ENCODE peak calls at places on chromosome 9, in six cellular contexts. Z, X, Y, C, F and N are unnamed samples. For H3K36me3 and H3K27me3, the result is how much of the 10 kb centered on the place peaks cover.

GRCh38 chr9:73806876-73807275 is 655.2 kb downstream of the ANXA1 start:
- DNase-seq in Y (no peak), C (no peak), X (no peak), F (no peak), Z (no peak), N (no peak)

GRCh38 chr9:98899399-98900056 is 44.2 kb upstream of the COL15A1 start:
- DNase-seq in C (no peak), Y (no peak), Z (peak), X (peak), F (no peak), N (no peak)

GRCh38 chr9:133147412-133148271 is 16.1 kb downstream of the GBGT1 start:
- DNase-seq in C (peak), Z (peak), Y (peak), F (peak), X (peak), N (peak)

GRCh38 chr9:74800226-74800625 is 87.5 kb downstream of the TRPM6 start:
- DNase-seq in F (no peak), Z (no peak), Y (no peak), C (no peak), X (no peak), N (no peak)

GRCh38 chr9:86242012-86242411 is 17.4 kb downstream of the C9orf153 start:
- DNase-seq in X (no peak), Z (no peak), Y (no peak), C (no peak), F (no peak), N (no peak)

GRCh38 chr9:77386187-77386586 is 208.9 kb downstream of the VPS13A start:
- DNase-seq in Y (no peak), F (no peak), C (no peak), Z (no peak), X (no peak), N (no peak)

GRCh38 chr9:122307925-122308324 is 43.2 kb downstream of the MRRF start:
- DNase-seq in C (no peak), X (no peak), Y (no peak), F (no peak), Z (no peak), N (no peak)

GRCh38 chr9:33787839-33788238 is 7.5 kb upstream of the PRSS3 start:
- DNase-seq in Z (no peak), Y (peak), X (no peak), F (no peak), C (no peak), N (no peak)

GRCh38 chr9:130042406-130042930 is 521 bp downstream of the FNBP1 start:
- DNase-seq in F (peak), Y (peak), X (no peak), Z (no peak), C (peak), N (peak)

GRCh38 chr9:128118971-128119665 is 8.4 kb downstream of the PTGES2 start:
- DNase-seq in X (no peak), Y (no peak), C (no peak), F (no peak), Z (no peak), N (peak)
- H3K36me3 ChIP-seq in X (under half), Y (half or more), C (under half), F (under half), Z (under half), N (under half)

GRCh38 chr9:68964765-68965164 is 49.1 kb downstream of the PRKACG start:
- DNase-seq in Y (no peak), Z (no peak), F (no peak), C (no peak), X (no peak), N (no peak)
- H3K27me3 ChIP-seq in Y (under half), Z (under half), F (under half), C (under half), X (under half), N (under half)

GRCh38 chr9:94805585-94805984 is 79.1 kb downstream of the AOPEP start:
- DNase-seq in X (peak), C (no peak), Z (peak), Y (no peak), F (no peak), N (no peak)
- H3K4me3 ChIP-seq in X (no peak), C (no peak), Z (no peak), Y (no peak), F (no peak), N (no peak)

GRCh38 chr9:134709512-134710270 is 68.1 kb downstream of the COL5A1 start:
- DNase-seq in Y (no peak), Z (no peak), C (no peak), X (no peak), F (no peak), N (peak)

GRCh38 chr9:134710912-134711311 is 69.3 kb downstream of the COL5A1 start:
- DNase-seq in C (no peak), Z (no peak), Y (no peak), X (no peak), F (no peak), N (no peak)

GRCh38 chr9:134708672-134709038 is 67.1 kb downstream of the COL5A1 start:
- DNase-seq in C (no peak), F (no peak), Z (no peak), Y (no peak), X (no peak), N (peak)

GRCh38 chr9:134712243-134712642 is 70.6 kb downstream of the COL5A1 start:
- DNase-seq in F (no peak), C (no peak), Y (no peak), X (no peak), Z (no peak), N (no peak)

GRCh38 chr9:134710271-134710540 is 68.6 kb downstream of the COL5A1 start:
- DNase-seq in F (no peak), Y (no peak), C (no peak), X (no peak), Z (no peak), N (no peak)
- H3K36me3 ChIP-seq in F (under half), Y (under half), C (under half), X (under half), Z (under half), N (under half)

DNA sequence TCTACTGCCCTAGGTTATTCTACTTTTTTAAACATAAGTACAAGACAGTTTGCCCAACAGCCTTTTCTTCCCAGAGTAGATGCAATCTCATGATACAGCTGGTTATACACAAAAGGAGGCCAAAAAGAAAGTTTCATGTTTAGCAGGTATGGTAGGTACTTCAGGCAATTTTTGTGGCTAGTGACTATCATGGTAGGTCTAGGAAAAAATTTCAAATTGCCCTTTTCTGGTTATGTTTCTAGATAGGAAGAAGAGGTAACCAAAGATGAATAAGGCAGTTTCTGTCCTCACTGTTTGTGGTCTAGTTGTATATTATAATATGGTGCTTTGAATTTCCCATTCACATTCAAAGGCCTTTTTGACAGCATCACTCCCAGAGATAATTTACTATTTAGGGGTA is 19.7 kb downstream of the MEGF9 start:
- DNase-seq in X (no peak), F (no peak), Z (no peak), Y (no peak), C (peak), N (no peak)
- H3K27me3 ChIP-seq in X (under half), F (under half), Z (under half), Y (under half), C (under half), N (under half)

GRCh38 chr9:72290311-72290710 is 74.7 kb downstream of the ZFAND5 start:
- DNase-seq in C (no peak), Y (no peak), X (no peak), Z (no peak), F (no peak), N (no peak)

GRCh38 chr9:72294952-72295351 is 70.1 kb downstream of the ZFAND5 start:
- DNase-seq in C (no peak), F (no peak), Z (no peak), Y (no peak), X (no peak), N (no peak)

GRCh38 chr9:72292874-72293607 is 72.0 kb downstream of the ZFAND5 start:
- DNase-seq in F (no peak), Y (no peak), X (peak), Z (peak), C (no peak), N (no peak)

GRCh38 chr9:72297516-72297915 is 67.5 kb downstream of the ZFAND5 start:
- DNase-seq in X (no peak), Z (peak), C (no peak), Y (no peak), F (no peak), N (no peak)

GRCh38 chr9:72292184-72292787 is 72.7 kb downstream of the ZFAND5 start:
- DNase-seq in C (peak), Y (no peak), X (peak), F (peak), Z (peak), N (no peak)
- H3K4me3 ChIP-seq in C (no peak), Y (no peak), X (no peak), F (no peak), Z (no peak), N (no peak)